ENCODE peak calls at places on chromosomes 7 and 10, in eight cellular contexts. J, O, Y, T, N, F, H and D are unnamed samples.

GRCh38 chr10:132319853-132320669 is 11.9 kb upstream of the LRRC27 start:
- DNase-seq in J (peak; percentile 86), O (peak; percentile 31), Y (peak; percentile 89), T (no peak), N (no peak), F (no peak), H (peak; percentile 84), D (no peak)

GRCh38 chr10:110783509-110784103 is 88.1 kb upstream of the PDCD4 start:
- DNase-seq in J (peak; percentile 10), O (no peak), Y (peak; percentile 31), T (no peak), N (no peak), F (peak; percentile 47), H (no peak), D (no peak)

GRCh38 chr7:21393937-21394336 is 33.9 kb upstream of the SP4 start:
- DNase-seq in J (no peak), O (no peak), Y (no peak), T (no peak), N (no peak), F (no peak), H (no peak), D (no peak)

GRCh38 chr10:86899670-86900276 is 57.6 kb downstream of the MMRN2 start:
- DNase-seq in J (peak; percentile 75), O (peak; percentile 33), Y (peak; percentile 68), T (peak; percentile 67), N (peak; percentile 31), F (peak; percentile 26), H (peak; percentile 38), D (peak; percentile 33)

GRCh38 chr10:15763001-15763400 is 43.3 kb upstream of the ITGA8 start:
- DNase-seq in J (no peak), O (no peak), Y (no peak), T (no peak), N (no peak), F (no peak), H (no peak), D (no peak)

GRCh38 chr7:142871260-142872105 is 14.1 kb downstream of the TRPV6 start:
- DNase-seq in J (no peak), O (no peak), Y (no peak), T (peak; percentile 1), N (no peak), F (no peak), H (no peak), D (no peak)

GRCh38 chr10:110023785-110024184 is 16.0 kb downstream of the ADD3 start:
- DNase-seq in J (no peak), O (no peak), Y (no peak), T (no peak), N (no peak), F (no peak), H (no peak), D (no peak)

GRCh38 chr10:36187382-36188042 is 545.4 kb upstream of the FZD8 start:
- DNase-seq in J (no peak), O (no peak), Y (no peak), T (no peak), N (no peak), F (no peak), H (no peak), D (no peak)

GRCh38 chr7:155918720-155919399 is 106.6 kb upstream of the SHH start:
- DNase-seq in J (peak; percentile 63), O (no peak), Y (no peak), T (no peak), N (no peak), F (no peak), H (peak; percentile 93), D (no peak)

GRCh38 chr7:98520356-98520932 is 96.6 kb upstream of the NPTX2 start:
- DNase-seq in J (no peak), O (peak; percentile 88), Y (no peak), T (no peak), N (no peak), F (no peak), H (no peak), D (no peak)

GRCh38 chr10:46539596-46540411 is 16.7 kb downstream of the GPRIN2 start:
- DNase-seq in J (peak; percentile 62), O (no peak), Y (peak; percentile 65), T (no peak), N (no peak), F (no peak), H (peak; percentile 98), D (no peak)